ENCODE peak calls at places on chromosomes 4 and X, in eight cellular contexts. E is left lung, M is AG04450, Y is PC-3, N is pancreas, H is spleen, R is brain microvascular endothelial cell, C is kidney. B is an unnamed sample.

GRCh38 chr4:182528819-182529218 is 285.6 kb downstream of the TENM3 start:
- DNase-seq in E (no peak), M (no peak), Y (no peak), N (no peak), H (no peak), R (no peak), C (no peak), B (no peak)

GRCh38 chr4:108644237-108644636 is 6.2 kb upstream of the OSTC start:
- DNase-seq in E (no peak), M (no peak), Y (peak; percentile 47), N (no peak), H (no peak), R (no peak), C (no peak), B (peak; percentile 38)

GRCh38 chrX:69182818-69183375 is 17.6 kb upstream of the PJA1 start:
- DNase-seq in E (no peak), M (no peak), Y (no peak), N (no peak), H (no peak), R (no peak), C (no peak), B (no peak)

GRCh38 chrX:13697440-13697839 is 8.5 kb downstream of the RAB9A start:
- DNase-seq in E (no peak), M (no peak), Y (no peak), N (no peak), H (no peak), R (no peak), C (no peak), B (no peak)

GRCh38 chrX:41802958-41803357 is 79.0 kb downstream of the GPR82 start:
- DNase-seq in E (no peak), M (no peak), Y (no peak), N (no peak), H (no peak), R (no peak), C (no peak), B (no peak)

GRCh38 chr4:140609548-140610425 is 41.0 kb upstream of the UCP1 start:
- DNase-seq in E (no peak), M (peak; percentile 4), Y (peak; percentile 71), N (no peak), H (no peak), R (peak; percentile 28), C (no peak), B (peak; percentile 66)

GRCh38 chr4:101419324-101420135 is 72.2 kb upstream of the PPP3CA start:
- DNase-seq in E (no peak), M (peak; percentile 16), Y (peak; percentile 89), N (no peak), H (no peak), R (no peak), C (no peak), B (peak; percentile 65)

GRCh38 chr4:165715989-165716388 is 157.0 kb upstream of the TLL1 start:
- DNase-seq in E (no peak), M (no peak), Y (no peak), N (no peak), H (no peak), R (no peak), C (no peak), B (no peak)

GRCh38 chr4:7800996-7801395 is 138.7 kb downstream of the AFAP1 start:
- DNase-seq in E (no peak), M (no peak), Y (no peak), N (no peak), H (peak; percentile 5), R (no peak), C (no peak), B (no peak)

GRCh38 chrX:1719270-1719669 is 104.4 kb downstream of the ASMT start:
- DNase-seq in E (no peak), M (no peak), Y (peak; percentile 6), N (no peak), H (no peak), R (no peak), C (no peak), B (no peak)

GRCh38 chr4:48275247-48275646 is 5.6 kb upstream of the TEC start:
- DNase-seq in E (no peak), M (no peak), Y (peak; percentile 55), N (no peak), H (no peak), R (peak; percentile 7), C (no peak), B (no peak)

GRCh38 chrX:68991691-68992345 is 163.0 kb downstream of the EFNB1 start:
- DNase-seq in E (no peak), M (no peak), Y (no peak), N (no peak), H (no peak), R (no peak), C (no peak), B (no peak)

GRCh38 chr4:52912608-52913007 is 50.5 kb downstream of the RASL11B start:
- DNase-seq in E (no peak), M (no peak), Y (no peak), N (no peak), H (no peak), R (peak; percentile 37), C (no peak), B (peak; percentile 70)

GRCh38 chr4:61350932-61351331 is 150.8 kb downstream of the ADGRL3 start:
- DNase-seq in E (no peak), M (no peak), Y (no peak), N (no peak), H (no peak), R (no peak), C (no peak), B (no peak)

GRCh38 chr4:70902577-70903281 is 560 bp downstream of the MOB1B start:
- DNase-seq in E (peak; percentile 50), M (no peak), Y (peak; percentile 27), N (no peak), H (no peak), R (peak; percentile 23), C (no peak), B (no peak)

GRCh38 chr4:84503495-84504437 is 4.7 kb upstream of the NKX6-1 start:
- DNase-seq in E (no peak), M (peak; percentile 21), Y (peak; percentile 78), N (peak; percentile 25), H (no peak), R (peak; percentile 68), C (no peak), B (peak; percentile 81)

GRCh38 chrX:122134291-122134690 is 1049.8 kb upstream of the GRIA3 start:
- DNase-seq in E (no peak), M (no peak), Y (no peak), N (no peak), H (no peak), R (no peak), C (no peak), B (no peak)

GRCh38 chr4:6321361-6321760 is 51.7 kb downstream of the WFS1 start:
- DNase-seq in E (no peak), M (no peak), Y (no peak), N (no peak), H (no peak), R (no peak), C (no peak), B (no peak)

GRCh38 chrX:16870861-16871584 is 861 bp upstream of the RBBP7 start:
- DNase-seq in E (peak; percentile 55), M (no peak), Y (peak; percentile 27), N (peak; percentile 7), H (peak; percentile 93), R (no peak), C (peak; percentile 88), B (peak; percentile 11)

GRCh38 chrX:133580630-133581029 is 165.3 kb upstream of the GPC4 start:
- DNase-seq in E (no peak), M (no peak), Y (peak; percentile 38), N (no peak), H (no peak), R (no peak), C (no peak), B (peak; percentile 1)

GRCh38 chr4:81715335-81715734 is 243.6 kb upstream of the RASGEF1B start:
- DNase-seq in E (no peak), M (no peak), Y (no peak), N (no peak), H (no peak), R (no peak), C (no peak), B (no peak)

GRCh38 chr4:77418333-77418732 is 187.3 kb upstream of the CXCL13 start:
- DNase-seq in E (no peak), M (no peak), Y (peak; percentile 41), N (no peak), H (no peak), R (no peak), C (no peak), B (peak; percentile 20)
- TF ChIP-seq CTCF in E (no peak), M (peak; percentile 19), Y (peak; percentile 51), N (no peak), H (peak; percentile 18), R (peak; percentile 44), C (peak; percentile 23), B (no peak)

GRCh38 chrX:23513121-23513520 is 154.2 kb upstream of the PRDX4 start:
- DNase-seq in E (no peak), M (no peak), Y (no peak), N (no peak), H (no peak), R (no peak), C (no peak), B (no peak)
- H3K4me3 ChIP-seq in E (no peak overlapping the region), M (no peak overlapping the region), Y (no peak overlapping the region), N (no peak overlapping the region), H (no peak overlapping the region), R (no peak overlapping the region), C (no peak overlapping the region), B (no peak overlapping the region)

GRCh38 chr4:89640620-89641366 is 196.2 kb downstream of the SNCA start:
- DNase-seq in E (no peak), M (peak; percentile 23), Y (peak; percentile 10), N (peak; percentile 7), H (no peak), R (peak; percentile 42), C (peak; percentile 62), B (peak; percentile 47)
- TF ChIP-seq CTCF in E (peak; percentile 24), M (peak; percentile 83), Y (peak; percentile 47), N (peak; percentile 17), H (no peak), R (peak; percentile 87), C (peak; percentile 38), B (peak; percentile 69)

GRCh38 chrX:40266490-40267333 is 169.0 kb upstream of the BCOR start:
- DNase-seq in E (peak; percentile 71), M (no peak), Y (peak; percentile 71), N (peak; percentile 49), H (peak; percentile 88), R (peak; percentile 42), C (peak; percentile 81), B (peak; percentile 59)
- H3K4me3 ChIP-seq in E (peak overlapping the region; percentile 21), M (peak overlapping the region; percentile 55), Y (peak overlapping the region; percentile 79), N (peak overlapping the region; percentile 53), H (peak overlapping the region; percentile 36), R (peak overlapping the region; percentile 54), C (peak overlapping the region; percentile 63), B (peak overlapping the region; percentile 55)

DNA sequence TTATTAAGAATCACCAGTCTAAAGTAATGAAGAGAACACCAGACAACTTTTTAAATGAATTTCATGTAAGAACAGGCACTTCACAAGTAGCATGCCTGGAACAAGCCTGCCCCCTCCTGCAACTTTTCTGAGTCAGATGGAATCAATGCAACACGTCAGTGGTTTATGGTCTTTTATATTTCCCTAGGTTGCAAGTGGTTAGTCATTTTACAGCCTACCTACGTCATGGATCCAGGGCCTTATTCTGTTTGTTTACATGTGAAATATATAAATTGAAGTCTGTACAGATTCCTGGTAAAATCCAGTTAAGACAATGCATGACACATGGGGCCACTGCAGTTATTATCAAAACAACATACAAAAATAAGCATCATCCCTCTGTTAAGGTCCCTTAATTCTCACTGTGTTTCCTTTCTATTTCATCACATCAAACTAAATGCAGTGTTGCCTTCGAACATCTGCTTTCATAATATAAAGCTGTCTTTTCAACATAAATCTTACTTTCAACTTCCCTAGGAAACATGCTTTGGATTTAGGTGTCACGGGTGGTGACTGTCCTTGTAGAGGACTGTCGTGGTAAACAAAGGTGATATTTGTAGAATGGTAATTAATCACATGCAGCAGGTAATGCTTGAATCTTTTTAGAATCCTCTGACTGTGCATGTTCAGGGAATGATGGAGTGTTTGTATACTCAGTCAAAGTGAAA is 309.3 kb downstream of the FRMPD4 start:
- DNase-seq in E (no peak), M (peak; percentile 81), Y (peak; percentile 80), N (no peak), H (no peak), R (peak; percentile 65), C (no peak), B (peak; percentile 81)
- TF ChIP-seq CTCF in E (no peak), M (peak; percentile 36), Y (peak; percentile 52), N (no peak), H (no peak), R (no peak), C (no peak), B (peak; percentile 2)